ENCODE peak calls at places on chromosomes 5 and 9, in four cellular contexts. V is IMR-90, W is H1, U is H9. L is an unnamed sample.

GRCh38 chr5:8396756-8397155 is 527.8 kb downstream of the MTRR start:
- DNase-seq in V (peak), U (no peak), W (no peak), L (no peak)

GRCh38 chr9:128575469-128575868 is 23.1 kb downstream of the SPTAN1 start:
- DNase-seq in V (no peak), W (no peak), U (no peak), L (no peak)

GRCh38 chr5:175284806-175285205 is 159.2 kb downstream of the DRD1 start:
- DNase-seq in W (no peak), U (no peak), V (no peak), L (no peak)

GRCh38 chr5:91219141-91219802 is 163.8 kb downstream of the ARRDC3 start:
- DNase-seq in U (no peak), V (peak), W (no peak), L (no peak)

GRCh38 chr5:58855851-58856739 is 273.2 kb downstream of the RAB3C start:
- DNase-seq in V (no peak), U (no peak), W (no peak), L (no peak)

GRCh38 chr5:175059687-175060194 is 335.4 kb downstream of the MSX2 start:
- DNase-seq in V (peak), U (peak), W (peak), L (peak)

GRCh38 chr5:93158841-93159240 is 422.2 kb downstream of the NR2F1-AS1 start:
- DNase-seq in V (no peak), W (no peak), U (no peak), L (no peak)

GRCh38 chr5:6773342-6774035 is 60.3 kb downstream of the TENT4A start:
- DNase-seq in V (no peak), W (no peak), U (no peak), L (no peak)

GRCh38 chr9:21576331-21577189 is 94.4 kb upstream of the IFNE start:
- DNase-seq in U (no peak), W (no peak), V (peak), L (peak)

GRCh38 chr5:135667662-135668061 is 88.9 kb upstream of the CXCL14 start:
- DNase-seq in W (no peak), U (no peak), V (no peak), L (no peak)

GRCh38 chr9:17063535-17064135 is 71.2 kb upstream of the CNTLN start:
- DNase-seq in V (peak), W (no peak), U (peak), L (peak)

GRCh38 chr9:99127372-99128132 is 22.6 kb downstream of the TGFBR1 start:
- DNase-seq in W (no peak), U (no peak), V (peak), L (no peak)

GRCh38 chr5:123036391-123037103 is at the start of gene PPIC:
- DNase-seq in V (peak), U (peak), W (peak), L (peak)

GRCh38 chr9:73871636-73872035 is 625.5 kb upstream of the RORB start:
- DNase-seq in V (no peak), U (no peak), W (no peak), L (no peak)

GRCh38 chr5:36875051-36875788 is 1.3 kb upstream of the NIPBL start:
- DNase-seq in W (no peak), V (peak), U (peak), L (peak)

GRCh38 chr9:1709347-1709746 is 305.8 kb upstream of the SMARCA2 start:
- DNase-seq in U (no peak), V (no peak), W (no peak), L (no peak)

GRCh38 chr9:116115731-116116353 is 37.7 kb upstream of the PAPPA start:
- DNase-seq in V (peak), W (no peak), U (no peak), L (no peak)

GRCh38 chr9:8401961-8402701 is 602.6 kb upstream of the DMAC1 start:
- DNase-seq in W (no peak), U (no peak), V (no peak), L (no peak)

GRCh38 chr5:104179057-104179456 is 616.5 kb upstream of the NUDT12 start:
- DNase-seq in U (peak), V (peak), W (peak), L (no peak)

GRCh38 chr9:120394058-120394669 is 185.8 kb downstream of the CDK5RAP2 start:
- DNase-seq in W (no peak), U (no peak), V (peak), L (no peak)

GRCh38 chr9:38003946-38004808 is 64.8 kb downstream of the SHB start:
- DNase-seq in U (no peak), V (no peak), W (no peak), L (no peak)

GRCh38 chr9:71763752-71764332 is 4.5 kb downstream of the CEMIP2 start:
- DNase-seq in V (no peak), W (no peak), U (no peak), L (no peak)

GRCh38 chr9:6014668-6015270 is 655 bp downstream of the RANBP6 start:
- DNase-seq in U (no peak), W (no peak), V (peak), L (no peak)

GRCh38 chr5:102867999-102868662 is 113.0 kb downstream of the PAM start:
- DNase-seq in U (no peak), V (peak), W (no peak), L (no peak)

GRCh38 chr5:78735834-78736463 is 87.4 kb upstream of the LHFPL2 start:
- DNase-seq in U (no peak), V (no peak), W (no peak), L (no peak)

GRCh38 chr9:124855566-124855943 is 2.3 kb downstream of the WDR38 start:
- DNase-seq in W (no peak), V (no peak), U (no peak), L (no peak)

DNA sequence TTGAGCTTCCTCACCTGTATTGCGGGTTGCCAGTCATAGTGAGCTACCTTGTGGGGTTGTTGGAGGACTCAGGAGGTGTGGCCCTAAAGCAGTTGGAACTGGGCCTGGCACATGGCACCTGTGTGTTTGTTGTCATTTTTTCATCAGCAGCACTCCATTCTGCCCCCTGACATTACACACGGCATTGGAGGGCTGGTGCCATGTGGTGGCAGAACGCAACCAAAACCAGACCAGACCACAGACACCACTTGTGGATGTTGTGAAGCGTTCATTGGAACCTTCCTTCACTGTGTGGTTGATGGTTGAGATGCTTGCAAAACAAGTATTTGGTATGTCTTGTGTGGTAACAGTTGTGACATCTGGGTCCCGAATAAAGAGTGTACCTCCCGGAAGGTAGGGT is 113.2 kb upstream of the ERCC6L2 start:
- DNase-seq in W (no peak), U (no peak), V (no peak), L (no peak)
- H4K8ac ChIP-seq in W (no peak), U (no peak), V (no peak), L (no peak)

GRCh38 chr9:123267481-123268239 is 726 bp downstream of the STRBP start:
- DNase-seq in U (no peak), W (no peak), V (no peak), L (no peak)
- H2BK5ac ChIP-seq in U (no peak), W (no peak), V (no peak), L (peak)

DNA sequence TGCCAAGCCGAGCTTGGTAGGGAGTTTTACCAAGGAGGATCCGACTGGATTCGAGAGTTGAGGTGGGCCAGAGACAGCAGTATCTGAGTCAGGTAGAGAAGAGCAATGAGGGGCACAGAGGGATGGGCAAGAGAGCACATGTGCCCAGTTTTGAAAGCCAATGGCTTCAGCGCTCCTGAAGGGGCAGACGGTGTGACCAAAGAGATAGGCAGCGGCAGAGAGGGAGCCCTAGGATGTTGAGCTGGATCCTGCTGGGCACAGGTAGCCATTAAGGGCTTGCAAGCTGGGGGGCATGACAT is 941 bp downstream of the FGFR4 start:
- DNase-seq in U (peak), V (no peak), W (no peak), L (no peak)
- H3K23ac ChIP-seq in U (no peak), V (no peak), W (no peak), L (peak)

DNA sequence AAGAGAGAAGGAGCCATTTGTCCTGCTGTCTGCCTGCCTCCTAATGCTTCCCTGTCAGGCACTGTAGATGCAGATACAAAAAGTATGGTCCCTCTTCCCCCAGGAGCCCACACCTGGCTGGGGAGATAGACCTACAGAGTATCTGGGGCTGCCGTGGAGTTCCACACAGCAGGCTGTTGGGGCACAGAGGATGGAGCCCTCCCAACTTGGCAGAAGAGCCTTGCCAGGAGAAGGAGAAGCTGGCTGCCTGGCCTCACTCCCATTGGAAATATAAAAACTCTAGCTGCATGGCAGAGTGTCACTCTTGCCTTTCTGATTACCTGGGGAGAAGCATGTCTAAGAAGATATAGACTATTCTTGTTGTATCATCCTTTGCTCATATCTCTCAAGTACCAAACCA is 160.4 kb downstream of the FSTL4 start:
- DNase-seq in V (no peak), W (no peak), U (peak), L (no peak)
- H4K8ac ChIP-seq in V (no peak), W (no peak), U (no peak), L (no peak)

GRCh38 chr5:151620463-151620844 is 29.3 kb upstream of the FAT2 start:
- DNase-seq in U (no peak), V (no peak), W (no peak), L (no peak)
- H2BK5ac ChIP-seq in U (no peak), V (no peak), W (peak), L (no peak)

GRCh38 chr9:9614607-9615006 is 998.2 kb downstream of the PTPRD start:
- DNase-seq in U (no peak), V (no peak), W (no peak), L (no peak)

GRCh38 chr9:9612755-9613154 is 1000.0 kb downstream of the PTPRD start:
- DNase-seq in U (no peak), W (no peak), V (no peak), L (no peak)

GRCh38 chr9:9615086-9615485 is 997.7 kb downstream of the PTPRD start:
- DNase-seq in U (no peak), V (no peak), W (no peak), L (no peak)

GRCh38 chr9:9612270-9612669 is 1000.5 kb downstream of the PTPRD start:
- DNase-seq in V (no peak), W (no peak), U (no peak), L (no peak)
- H3K23ac ChIP-seq in V (no peak), W (no peak), U (no peak), L (no peak)

DNA sequence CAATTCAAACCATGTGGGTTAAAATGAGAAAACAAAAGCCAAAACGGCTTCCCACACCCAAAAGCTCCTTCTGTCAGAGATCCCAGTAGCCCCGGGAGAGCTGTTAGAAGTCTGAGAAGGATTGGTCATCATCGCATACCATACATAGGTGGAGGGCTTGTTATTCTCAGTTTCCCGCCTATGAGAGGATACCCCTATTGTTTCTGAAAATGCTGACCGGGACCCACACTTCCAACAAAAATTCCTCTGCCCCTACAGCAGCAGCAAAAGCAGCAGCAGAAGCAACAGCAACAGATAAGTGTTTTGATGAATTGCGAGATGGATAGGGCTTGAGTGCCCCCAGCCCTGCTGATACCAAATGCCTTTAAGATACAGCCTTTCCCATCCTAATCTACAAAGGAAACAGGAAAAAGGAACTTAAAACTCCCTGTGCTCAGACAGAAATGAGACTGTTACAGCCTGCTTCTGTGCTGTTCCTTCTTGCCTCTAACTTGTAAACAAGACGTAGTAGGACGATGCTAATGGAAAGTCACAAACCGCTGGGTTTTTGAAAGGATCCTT is at the start of gene TEK:
- DNase-seq in V (peak), W (no peak), U (peak), L (peak)
- H4K8ac ChIP-seq in V (peak), W (no peak), U (no peak), L (no peak)

GRCh38 chr9:136105398-136106135 is 10.5 kb upstream of the NACC2 start:
- DNase-seq in W (no peak), V (peak), U (peak), L (no peak)
- H2BK5ac ChIP-seq in W (peak), V (no peak), U (no peak), L (no peak)